ENCODE peak calls at places on chromosome 7, in five cellular contexts. L is body of pancreas, J is A549, A is tibial nerve, W is NB4. I is an unnamed sample.

GRCh38 chr7:67940400-67940799 is 943.8 kb downstream of the TYW1 start:
- DNase-seq in L (no peak), J (no peak), A (no peak), W (no peak), I (no peak)

GRCh38 chr7:139431010-139431409 is 52.5 kb downstream of the KLRG2 start:
- DNase-seq in L (peak; percentile 65), J (no peak), A (no peak), W (no peak), I (no peak)

GRCh38 chr7:151381333-151382078 is 28.3 kb downstream of the WDR86 start:
- DNase-seq in L (no peak), J (no peak), A (no peak), W (no peak), I (no peak)

GRCh38 chr7:50534690-50535290 is 30.4 kb downstream of the DDC start:
- DNase-seq in L (peak; percentile 19), J (peak; percentile 87), A (no peak), W (peak; percentile 98), I (peak; percentile 78)

GRCh38 chr7:117061751-117062150 is 108.5 kb downstream of the ST7 start:
- DNase-seq in L (no peak), J (no peak), A (no peak), W (no peak), I (no peak)

GRCh38 chr7:29622335-29623265 is 59.0 kb downstream of the PRR15 start:
- DNase-seq in L (no peak), J (peak; percentile 80), A (no peak), W (peak; percentile 14), I (peak; percentile 26)

GRCh38 chr7:92875719-92876118 is 39.3 kb upstream of the CDK6 start:
- DNase-seq in L (no peak), J (no peak), A (no peak), W (no peak), I (no peak)

GRCh38 chr7:151628846-151629604 is 109.3 kb upstream of the RHEB start:
- DNase-seq in L (no peak), J (no peak), A (no peak), W (no peak), I (no peak)

GRCh38 chr7:155836216-155837125 is 24.2 kb upstream of the SHH start:
- DNase-seq in L (no peak), J (no peak), A (no peak), W (no peak), I (no peak)

GRCh38 chr7:50488379-50488778 is 38.2 kb upstream of the FIGNL1 start:
- DNase-seq in L (no peak), J (no peak), A (no peak), W (no peak), I (no peak)

GRCh38 chr7:94649313-94649924 is 6.5 kb downstream of the SGCE start:
- DNase-seq in L (no peak), J (no peak), A (no peak), W (no peak), I (peak; percentile 45)

GRCh38 chr7:76291346-76292205 is 10.9 kb upstream of the HSPB1 start:
- DNase-seq in L (peak; percentile 90), J (peak; percentile 91), A (peak; percentile 90), W (peak; percentile 97), I (peak; percentile 98)

GRCh38 chr7:76292206-76292573 is 10.3 kb upstream of the HSPB1 start:
- DNase-seq in L (no peak), J (no peak), A (no peak), W (peak; percentile 74), I (no peak)

GRCh38 chr7:76293407-76293901 is 9.0 kb upstream of the HSPB1 start:
- DNase-seq in L (no peak), J (no peak), A (no peak), W (no peak), I (no peak)

GRCh38 chr7:76296743-76297740 is 5.4 kb upstream of the HSPB1 start:
- DNase-seq in L (peak; percentile 92), J (no peak), A (peak; percentile 44), W (no peak), I (no peak)

GRCh38 chr7:76294344-76295024 is 8.0 kb upstream of the HSPB1 start:
- DNase-seq in L (peak; percentile 98), J (peak; percentile 83), A (peak; percentile 96), W (peak; percentile 56), I (peak; percentile 97)
- TF ChIP-seq POLR2A in L (peak; percentile 76), J (peak; percentile 27), A (peak; percentile 88), W (no peak), I (peak; percentile 76)

DNA sequence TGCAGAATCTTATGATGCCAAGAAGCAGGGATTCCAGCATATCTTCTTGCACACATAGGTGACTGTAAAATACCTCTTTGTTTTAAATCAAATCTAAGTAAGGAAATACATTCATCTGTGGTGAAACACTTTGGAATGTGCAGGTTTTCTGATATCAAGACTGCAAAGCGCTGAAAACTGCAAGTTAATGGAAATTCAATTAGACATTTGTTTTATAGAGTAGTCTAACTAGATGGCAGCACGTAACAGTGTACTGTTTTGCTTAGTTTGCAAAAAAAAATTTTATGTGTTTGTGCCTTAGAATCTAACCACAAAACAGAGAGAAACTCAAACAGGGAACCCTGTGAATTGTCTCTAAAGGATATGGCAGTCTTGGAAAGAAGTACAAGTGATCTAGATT is 259.2 kb downstream of the HDAC9 start:
- DNase-seq in L (no peak), J (no peak), A (no peak), W (no peak), I (no peak)
- TF ChIP-seq CTCF in L (no peak), J (no peak), A (no peak), W (no peak), I (no peak)

GRCh38 chr7:55365680-55366460 is 733 bp downstream of the LANCL2 start:
- DNase-seq in L (peak; percentile 95), J (peak; percentile 76), A (peak; percentile 87), W (peak; percentile 99), I (peak; percentile 94)
- TF ChIP-seq POLR2A in L (peak; percentile 87), J (peak; percentile 89), A (peak; percentile 59), W (peak; percentile 91), I (peak; percentile 89)

GRCh38 chr7:18702071-18702829 is 206.7 kb downstream of the HDAC9 start:
- DNase-seq in L (no peak), J (no peak), A (no peak), W (no peak), I (no peak)
- TF ChIP-seq CTCF in L (no peak), J (no peak), A (no peak), W (no peak), I (no peak)

GRCh38 chr7:149195180-149196150 is at the start of gene ZNF282:
- DNase-seq in L (peak; percentile 94), J (peak; percentile 96), A (peak; percentile 69), W (peak; percentile 95), I (peak; percentile 95)
- TF ChIP-seq POLR2A in L (peak; percentile 80), J (peak; percentile 57), A (peak; percentile 35), W (peak; percentile 58), I (peak; percentile 8)

GRCh38 chr7:97845622-97846203 is 26.5 kb downstream of the ASNS start:
- DNase-seq in L (peak; percentile 25), J (peak; percentile 16), A (no peak), W (peak; percentile 54), I (no peak)
- TF ChIP-seq CTCF in L (peak; percentile 25), J (peak; percentile 74), A (peak; percentile 27), W (peak; percentile 27), I (peak; percentile 42)